ENCODE peak calls at places on chromosome 11, in four cellular contexts. One of them, this sample, is unnamed.

GRCh38 chr11:111990381-111990780 is 34.8 kb upstream of the DLAT start:
- DNase-seq in CD4-positive, alpha-beta memory T cell: no peak
- DNase-seq in Caki2: no peak
- DNase-seq in nucleus accumbens: no peak
- DNase-seq in this sample: no peak

GRCh38 chr11:11942668-11943067 is 65.8 kb downstream of the DKK3 start:
- DNase-seq in CD4-positive, alpha-beta memory T cell: no peak
- DNase-seq in Caki2: no peak
- DNase-seq in nucleus accumbens: no peak
- DNase-seq in this sample: no peak

GRCh38 chr11:11567862-11568650 is 53.7 kb downstream of the GALNT18 start:
- DNase-seq in Caki2: no peak
- DNase-seq in nucleus accumbens: no peak
- DNase-seq in CD4-positive, alpha-beta memory T cell: no peak
- DNase-seq in this sample: no peak

GRCh38 chr11:47253660-47254059 is 4.1 kb upstream of the NR1H3 start:
- DNase-seq in Caki2: no peak
- DNase-seq in nucleus accumbens: no peak
- DNase-seq in CD4-positive, alpha-beta memory T cell: no peak
- DNase-seq in this sample: no peak

GRCh38 chr11:132050577-132051180 is 680.3 kb downstream of the NTM start:
- DNase-seq in nucleus accumbens: no peak
- DNase-seq in Caki2: no peak
- DNase-seq in CD4-positive, alpha-beta memory T cell: no peak
- DNase-seq in this sample: no peak

GRCh38 chr11:44417756-44418437 is 108.0 kb upstream of the ALX4 start:
- DNase-seq in nucleus accumbens: no peak
- DNase-seq in Caki2: no peak
- DNase-seq in CD4-positive, alpha-beta memory T cell: no peak
- DNase-seq in this sample: no peak

GRCh38 chr11:12691473-12691872 is 17.3 kb downstream of the TEAD1 start:
- DNase-seq in Caki2: no peak
- DNase-seq in nucleus accumbens: no peak
- DNase-seq in CD4-positive, alpha-beta memory T cell: no peak
- DNase-seq in this sample: no peak

GRCh38 chr11:120512727-120513435 is 1.3 kb downstream of the GRIK4 start:
- DNase-seq in nucleus accumbens: no peak
- DNase-seq in CD4-positive, alpha-beta memory T cell: no peak
- DNase-seq in Caki2: no peak
- DNase-seq in this sample: no peak

GRCh38 chr11:92226331-92227232 is 2.0 kb downstream of the FAT3 start:
- DNase-seq in CD4-positive, alpha-beta memory T cell: no peak
- DNase-seq in Caki2: peak
- DNase-seq in nucleus accumbens: peak
- DNase-seq in this sample: no peak

GRCh38 chr11:3121416-3121815 is 43.7 kb downstream of the OSBPL5 start:
- DNase-seq in CD4-positive, alpha-beta memory T cell: no peak
- DNase-seq in Caki2: no peak
- DNase-seq in nucleus accumbens: no peak
- DNase-seq in this sample: no peak

GRCh38 chr11:108571001-108571400 is 22.6 kb downstream of the EXPH5 start:
- DNase-seq in CD4-positive, alpha-beta memory T cell: no peak
- DNase-seq in Caki2: no peak
- DNase-seq in nucleus accumbens: no peak
- DNase-seq in this sample: no peak

GRCh38 chr11:69088676-69089146 is 40.0 kb downstream of the TPCN2 start:
- DNase-seq in Caki2: peak
- DNase-seq in CD4-positive, alpha-beta memory T cell: no peak
- DNase-seq in nucleus accumbens: peak
- DNase-seq in this sample: peak

This sample was measured in Panc1.